ENCODE peak calls at places on chromosomes 11 and 22, in five cellular contexts. W is GM19239, E is aorta, Z is HFFc6, Y is anterior cingulate cortex. C is an unnamed sample.

GRCh38 chr11:66845876-66846212 is 2.6 kb downstream of the RCE1 start:
- DNase-seq in W (no peak), E (peak), Z (no peak), Y (no peak), C (no peak)

GRCh38 chr11:90426442-90426841 is 203.6 kb upstream of the CHORDC1 start:
- DNase-seq in W (no peak), E (no peak), Z (no peak), Y (no peak), C (no peak)

GRCh38 chr11:78690588-78690987 is 115.9 kb upstream of the NARS2 start:
- DNase-seq in W (no peak), E (no peak), Z (peak), Y (no peak), C (peak)

GRCh38 chr11:65423516-65424199 is 1.1 kb downstream of the NEAT1 start:
- DNase-seq in W (no peak), E (peak), Z (peak), Y (no peak), C (no peak)

GRCh38 chr11:13880719-13881118 is 81.8 kb upstream of the SPON1 start:
- DNase-seq in W (no peak), E (no peak), Z (no peak), Y (no peak), C (no peak)

GRCh38 chr22:46770151-46770641 is 7.7 kb downstream of the TBC1D22A start:
- DNase-seq in W (no peak), E (peak), Z (no peak), Y (no peak), C (no peak)

GRCh38 chr11:87849216-87849615 is 326.0 kb downstream of the RAB38 start:
- DNase-seq in W (no peak), E (no peak), Z (no peak), Y (no peak), C (no peak)

GRCh38 chr11:3664032-3664630 is 7.1 kb downstream of the CHRNA10 start:
- DNase-seq in W (no peak), E (no peak), Z (no peak), Y (no peak), C (no peak)

GRCh38 chr22:45499746-45500145 is 2.9 kb upstream of the FBLN1 start:
- DNase-seq in W (no peak), E (peak), Z (no peak), Y (no peak), C (no peak)

GRCh38 chr11:22491826-22492225 is 133.8 kb downstream of the FANCF start:
- DNase-seq in W (no peak), E (no peak), Z (no peak), Y (no peak), C (no peak)

GRCh38 chr11:330694-331314 is 10.1 kb upstream of the IFITM3 start:
- DNase-seq in W (no peak), E (peak), Z (no peak), Y (no peak), C (no peak)

GRCh38 chr11:61768376-61769076 is 16.1 kb downstream of the MYRF start:
- DNase-seq in W (no peak), E (no peak), Z (no peak), Y (no peak), C (no peak)

GRCh38 chr22:27975381-27976013 is 56.4 kb upstream of the PITPNB start:
- DNase-seq in W (no peak), E (no peak), Z (no peak), Y (no peak), C (no peak)

GRCh38 chr11:75031224-75031753 is 42.6 kb downstream of the NEU3 start:
- DNase-seq in W (no peak), E (no peak), Z (peak), Y (no peak), C (peak)

GRCh38 chr22:46853191-46853590 is 90.7 kb downstream of the TBC1D22A start:
- DNase-seq in W (no peak), E (no peak), Z (no peak), Y (no peak), C (no peak)

GRCh38 chr22:23088199-23088604 is 17.9 kb downstream of the GNAZ start:
- DNase-seq in W (no peak), E (no peak), Z (no peak), Y (no peak), C (no peak)

GRCh38 chr11:69876013-69876412 is 56.8 kb upstream of the FGF3 start:
- DNase-seq in W (no peak), E (peak), Z (no peak), Y (no peak), C (no peak)

GRCh38 chr11:15716550-15716949 is 601.8 kb downstream of the INSC start:
- DNase-seq in W (no peak), E (no peak), Z (no peak), Y (no peak), C (peak)

GRCh38 chr22:31623634-31624312 is 38.2 kb downstream of the PISD start:
- DNase-seq in W (no peak), E (no peak), Z (no peak), Y (no peak), C (no peak)

GRCh38 chr11:2268911-2269600 is 1.3 kb downstream of the ASCL2 start:
- DNase-seq in W (no peak), E (peak), Z (no peak), Y (no peak), C (peak)

GRCh38 chr22:42358643-42359558 is 73.3 kb downstream of the NFAM1 start:
- DNase-seq in W (no peak), E (no peak), Z (no peak), Y (no peak), C (no peak)

C was measured in RWPE1.